ENCODE peak calls at places on chromosomes 2 and 18, in nine cellular contexts. One of them, this sample, is unnamed.

GRCh38 chr2:122627388-122627787 is 871.9 kb downstream of the TSN start:
- DNase-seq in fibroblast of the conjunctiva: no peak
- DNase-seq in central memory CD4-positive, alpha-beta T cell: no peak
- DNase-seq in transverse colon: no peak
- DNase-seq in esophagus squamous epithelium: no peak
- DNase-seq in left ventricle myocardium superior: no peak
- DNase-seq in C1 segment of cervical spinal cord: no peak
- DNase-seq in iPS-NIHi11: no peak
- DNase-seq in COLO829: peak
- DNase-seq in this sample: no peak

GRCh38 chr2:114170070-114170469 is 272.4 kb upstream of the DPP10 start:
- DNase-seq in esophagus squamous epithelium: no peak
- DNase-seq in iPS-NIHi11: no peak
- DNase-seq in C1 segment of cervical spinal cord: no peak
- DNase-seq in left ventricle myocardium superior: no peak
- DNase-seq in COLO829: peak
- DNase-seq in transverse colon: no peak
- DNase-seq in central memory CD4-positive, alpha-beta T cell: no peak
- DNase-seq in fibroblast of the conjunctiva: no peak
- DNase-seq in this sample: peak

GRCh38 chr2:127651987-127652550 is 6.1 kb downstream of the GPR17 start:
- DNase-seq in transverse colon: peak
- DNase-seq in central memory CD4-positive, alpha-beta T cell: no peak
- DNase-seq in C1 segment of cervical spinal cord: peak
- DNase-seq in esophagus squamous epithelium: no peak
- DNase-seq in COLO829: peak
- DNase-seq in iPS-NIHi11: no peak
- DNase-seq in fibroblast of the conjunctiva: no peak
- DNase-seq in left ventricle myocardium superior: peak
- DNase-seq in this sample: no peak

GRCh38 chr2:97645112-97645699 is 656 bp upstream of the COX5B start:
- DNase-seq in left ventricle myocardium superior: no peak
- DNase-seq in COLO829: no peak
- DNase-seq in iPS-NIHi11: peak
- DNase-seq in fibroblast of the conjunctiva: no peak
- DNase-seq in C1 segment of cervical spinal cord: no peak
- DNase-seq in central memory CD4-positive, alpha-beta T cell: no peak
- DNase-seq in esophagus squamous epithelium: no peak
- DNase-seq in transverse colon: no peak
- DNase-seq in this sample: no peak

GRCh38 chr2:151518802-151519201 is 109.1 kb downstream of the RIF1 start:
- DNase-seq in left ventricle myocardium superior: no peak
- DNase-seq in iPS-NIHi11: no peak
- DNase-seq in fibroblast of the conjunctiva: peak
- DNase-seq in C1 segment of cervical spinal cord: no peak
- DNase-seq in central memory CD4-positive, alpha-beta T cell: no peak
- DNase-seq in COLO829: no peak
- DNase-seq in transverse colon: no peak
- DNase-seq in esophagus squamous epithelium: no peak
- DNase-seq in this sample: peak

GRCh38 chr2:232435805-232436204 is 20.1 kb upstream of the ALPI start:
- DNase-seq in fibroblast of the conjunctiva: no peak
- DNase-seq in transverse colon: no peak
- DNase-seq in iPS-NIHi11: no peak
- DNase-seq in COLO829: no peak
- DNase-seq in C1 segment of cervical spinal cord: no peak
- DNase-seq in central memory CD4-positive, alpha-beta T cell: no peak
- DNase-seq in left ventricle myocardium superior: no peak
- DNase-seq in esophagus squamous epithelium: no peak
- DNase-seq in this sample: no peak

GRCh38 chr18:63936932-63937393 is 12.1 kb upstream of the HMSD start:
- DNase-seq in esophagus squamous epithelium: no peak
- DNase-seq in left ventricle myocardium superior: no peak
- DNase-seq in C1 segment of cervical spinal cord: no peak
- DNase-seq in COLO829: no peak
- DNase-seq in central memory CD4-positive, alpha-beta T cell: no peak
- DNase-seq in iPS-NIHi11: no peak
- DNase-seq in fibroblast of the conjunctiva: no peak
- DNase-seq in transverse colon: no peak
- DNase-seq in this sample: no peak

GRCh38 chr2:28956890-28957289 is 24.2 kb upstream of the TOGARAM2 start:
- DNase-seq in C1 segment of cervical spinal cord: no peak
- DNase-seq in iPS-NIHi11: no peak
- DNase-seq in fibroblast of the conjunctiva: no peak
- DNase-seq in esophagus squamous epithelium: no peak
- DNase-seq in transverse colon: no peak
- DNase-seq in central memory CD4-positive, alpha-beta T cell: no peak
- DNase-seq in left ventricle myocardium superior: no peak
- DNase-seq in COLO829: no peak
- DNase-seq in this sample: no peak

GRCh38 chr2:10659898-10660568 is 29.7 kb downstream of the NOL10 start:
- DNase-seq in iPS-NIHi11: peak
- DNase-seq in esophagus squamous epithelium: no peak
- DNase-seq in fibroblast of the conjunctiva: peak
- DNase-seq in left ventricle myocardium superior: peak
- DNase-seq in COLO829: peak
- DNase-seq in central memory CD4-positive, alpha-beta T cell: peak
- DNase-seq in C1 segment of cervical spinal cord: no peak
- DNase-seq in transverse colon: peak
- DNase-seq in this sample: peak

GRCh38 chr2:121880283-121880682 is 124.8 kb downstream of the TSN start:
- DNase-seq in fibroblast of the conjunctiva: no peak
- DNase-seq in left ventricle myocardium superior: no peak
- DNase-seq in C1 segment of cervical spinal cord: no peak
- DNase-seq in COLO829: no peak
- DNase-seq in transverse colon: no peak
- DNase-seq in esophagus squamous epithelium: no peak
- DNase-seq in iPS-NIHi11: no peak
- DNase-seq in central memory CD4-positive, alpha-beta T cell: no peak
- DNase-seq in this sample: no peak

GRCh38 chr2:203631068-203631757 is 75.2 kb upstream of the CD28 start:
- DNase-seq in fibroblast of the conjunctiva: peak
- DNase-seq in esophagus squamous epithelium: no peak
- DNase-seq in COLO829: no peak
- DNase-seq in central memory CD4-positive, alpha-beta T cell: no peak
- DNase-seq in iPS-NIHi11: no peak
- DNase-seq in transverse colon: no peak
- DNase-seq in C1 segment of cervical spinal cord: no peak
- DNase-seq in left ventricle myocardium superior: no peak
- DNase-seq in this sample: no peak

This sample was measured in stromal cell of bone marrow.